ENCODE peak calls at places on chromosomes 11 and 22, in six cellular contexts. S is H9; M is Panc1; R is CD4-positive, alpha-beta T cell; N is uterus; J is lower lobe of right lung. Q is an unnamed sample.

GRCh38 chr11:107702109-107702660 is 9.7 kb downstream of the SLN start:
- DNase-seq in N (no peak), R (no peak), M (no peak), J (no peak), S (no peak), Q (no peak)

GRCh38 chr11:5234390-5234834 is at the start of gene HBD:
- DNase-seq in N (no peak), R (no peak), M (no peak), S (no peak), J (no peak), Q (no peak)

GRCh38 chr11:29260939-29261705 is 755.7 kb downstream of the KCNA4 start:
- DNase-seq in R (no peak), M (peak), S (no peak), N (no peak), J (no peak), Q (no peak)

GRCh38 chr22:19810381-19811141 is 44.1 kb downstream of the GNB1L start:
- DNase-seq in M (no peak), S (peak), R (no peak), N (no peak), J (peak), Q (peak)

GRCh38 chr22:35552186-35552842 is 11.7 kb downstream of the RASD2 start:
- DNase-seq in J (no peak), S (peak), M (no peak), R (peak), N (no peak), Q (no peak)

GRCh38 chr22:29729161-29729560 is 9.4 kb downstream of the CABP7 start:
- DNase-seq in M (no peak), N (no peak), R (no peak), S (no peak), J (no peak), Q (no peak)

GRCh38 chr11:57497303-57498247 is 17.9 kb downstream of the SLC43A1 start:
- DNase-seq in J (no peak), S (no peak), M (no peak), R (no peak), N (no peak), Q (no peak)

GRCh38 chr22:20324139-20324516 is 4.3 kb upstream of the DGCR6L start:
- DNase-seq in N (no peak), S (peak), R (no peak), J (no peak), M (no peak), Q (no peak)

GRCh38 chr22:31240011-31240410 is 27.9 kb downstream of the LIMK2 start:
- DNase-seq in N (no peak), J (no peak), R (no peak), S (no peak), M (no peak), Q (no peak)

GRCh38 chr11:58907780-58908179 is 31.5 kb upstream of the GLYATL1 start:
- DNase-seq in R (no peak), J (no peak), M (no peak), N (no peak), S (no peak), Q (no peak)

GRCh38 chr11:123193742-123194141 is 1.3 kb downstream of the CLMP start:
- DNase-seq in S (no peak), M (no peak), R (no peak), J (no peak), N (no peak), Q (no peak)

GRCh38 chr11:126431401-126432064 is 76.0 kb downstream of the ST3GAL4 start:
- DNase-seq in M (no peak), S (no peak), J (no peak), R (no peak), N (peak), Q (no peak)

GRCh38 chr11:76209956-76210885 is 3.9 kb upstream of the WNT11 start:
- DNase-seq in N (peak), R (no peak), S (no peak), J (peak), M (no peak), Q (peak)

GRCh38 chr11:10351768-10352641 is 47.1 kb downstream of the ADM start:
- DNase-seq in S (peak), M (peak), J (no peak), R (no peak), N (peak), Q (peak)

GRCh38 chr22:27905638-27906037 is 13.4 kb downstream of the PITPNB start:
- DNase-seq in N (no peak), M (no peak), S (no peak), J (no peak), R (no peak), Q (no peak)

GRCh38 chr11:65274734-65275682 is 13.2 kb downstream of the POLA2 start:
- DNase-seq in S (peak), N (peak), M (no peak), R (no peak), J (peak), Q (peak)

GRCh38 chr22:50347157-50347556 is 4.0 kb downstream of the PPP6R2 start:
- DNase-seq in S (no peak), N (no peak), J (no peak), M (no peak), R (no peak), Q (no peak)

GRCh38 chr11:35270342-35270741 is 131.4 kb downstream of the CD44 start:
- DNase-seq in N (no peak), S (no peak), R (no peak), J (no peak), M (no peak), Q (no peak)

GRCh38 chr11:63761870-63762661 is 6.5 kb downstream of the ZFTA start:
- DNase-seq in S (peak), M (no peak), R (no peak), J (no peak), N (peak), Q (peak)

GRCh38 chr11:99632969-99633368 is 612.2 kb downstream of the CNTN5 start:
- DNase-seq in J (no peak), N (no peak), S (no peak), R (no peak), M (no peak), Q (no peak)

GRCh38 chr11:16154715-16155396 is 201.5 kb downstream of the SOX6 start:
- DNase-seq in N (no peak), S (no peak), R (no peak), M (no peak), J (no peak), Q (no peak)

DNA sequence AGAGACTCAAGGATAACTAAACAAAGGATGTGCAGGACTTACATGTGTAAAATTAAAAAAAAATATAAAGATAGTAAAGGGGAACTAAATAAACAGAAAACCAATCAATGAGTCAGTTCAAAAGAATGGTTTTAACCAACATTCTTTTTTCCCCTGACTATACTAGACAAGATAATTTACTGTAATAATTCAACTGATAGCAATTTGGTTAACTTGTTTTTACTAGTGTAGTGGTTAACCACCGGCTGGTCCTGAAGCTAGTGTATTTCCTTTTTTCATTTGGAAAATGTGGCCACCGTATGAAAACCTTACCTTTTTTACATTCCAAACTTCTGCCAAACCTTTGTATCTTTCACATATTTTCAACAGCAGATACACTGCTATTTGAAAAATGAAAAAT is 123.1 kb downstream of the ARHGAP42 start:
- DNase-seq in J (no peak), S (no peak), R (no peak), M (no peak), N (no peak), Q (no peak)
- H3K27ac ChIP-seq in J (no peak), S (no peak), R (no peak), M (no peak), N (no peak), Q (no peak)

GRCh38 chr11:78416285-78417174 is 1.1 kb downstream of the GAB2 start:
- DNase-seq in N (peak), M (peak), R (peak), J (peak), S (peak), Q (peak)
- TF ChIP-seq CTCF in N (peak), M (peak), R (peak), J (peak), S (peak), Q (peak)

GRCh38 chr22:17777005-17777716 is 2.9 kb upstream of the BID start:
- DNase-seq in N (no peak), J (peak), S (no peak), M (no peak), R (peak), Q (no peak)
- H3K27ac ChIP-seq in N (no peak), J (peak), S (no peak), M (peak), R (peak), Q (no peak)

DNA sequence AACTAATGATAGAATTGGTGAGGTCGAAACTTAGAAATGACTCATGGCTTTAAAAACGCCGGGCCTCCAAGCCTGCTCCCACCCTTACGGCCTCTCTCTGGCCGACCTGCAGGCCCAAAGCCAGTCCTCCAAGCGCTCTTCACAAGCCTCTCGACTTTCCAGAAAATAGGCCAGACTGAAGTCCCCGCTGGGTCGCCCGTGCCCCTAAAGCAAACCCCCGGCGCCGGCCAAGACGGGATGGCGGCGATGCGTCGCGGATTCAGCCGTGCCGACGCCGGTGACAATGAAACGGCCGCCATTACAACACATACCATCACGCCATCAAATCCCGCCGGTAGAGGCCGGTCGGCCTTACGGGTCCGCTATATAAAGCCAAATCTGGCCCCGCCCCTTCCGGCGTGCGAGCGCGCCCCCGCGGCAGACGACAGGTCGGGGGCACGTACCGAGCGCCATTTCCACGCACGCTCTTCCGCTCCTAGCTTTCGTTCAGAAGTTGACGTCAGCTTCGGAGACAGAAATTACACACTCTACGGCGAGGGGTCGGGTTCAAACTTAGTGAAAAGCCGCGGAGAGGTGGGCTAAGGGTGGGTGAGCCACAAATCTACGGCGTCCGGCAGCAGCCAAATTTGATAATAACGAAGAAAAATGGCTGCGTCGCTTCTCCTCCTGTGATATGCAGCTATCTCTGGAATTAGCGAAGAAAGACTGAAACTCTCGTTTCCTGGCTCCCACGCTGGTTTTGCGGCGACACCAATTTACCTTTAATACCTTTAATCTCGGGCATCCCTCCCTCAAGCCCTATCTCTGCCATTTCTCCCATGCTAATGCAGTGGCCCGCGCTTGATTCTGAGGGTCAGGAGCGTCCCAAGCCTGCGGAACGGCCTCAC is at the start of gene RPL3:
- DNase-seq in R (peak), N (peak), M (peak), S (peak), J (peak), Q (peak)
- TF ChIP-seq CTCF in R (no peak), N (peak), M (no peak), S (no peak), J (peak), Q (peak)

GRCh38 chr11:119509969-119510401 is 87.0 kb upstream of the THY1 start:
- DNase-seq in J (no peak), M (no peak), R (no peak), N (peak), S (no peak), Q (no peak)
- H3K27ac ChIP-seq in J (no peak), M (no peak), R (no peak), N (no peak), S (no peak), Q (no peak)

GRCh38 chr11:69001301-69002081 is 11.6 kb downstream of the MRGPRF start:
- DNase-seq in M (no peak), R (no peak), N (peak), J (peak), S (peak), Q (no peak)

GRCh38 chr11:69000391-69000790 is 12.7 kb downstream of the MRGPRF start:
- DNase-seq in R (no peak), J (no peak), N (no peak), M (no peak), S (peak), Q (no peak)

GRCh38 chr11:68999093-68999747 is 13.8 kb downstream of the MRGPRF start:
- DNase-seq in R (no peak), S (peak), J (peak), M (no peak), N (peak), Q (no peak)

GRCh38 chr11:69002101-69002742 is 10.8 kb downstream of the MRGPRF start:
- DNase-seq in R (no peak), N (no peak), S (peak), M (no peak), J (peak), Q (no peak)

DNA sequence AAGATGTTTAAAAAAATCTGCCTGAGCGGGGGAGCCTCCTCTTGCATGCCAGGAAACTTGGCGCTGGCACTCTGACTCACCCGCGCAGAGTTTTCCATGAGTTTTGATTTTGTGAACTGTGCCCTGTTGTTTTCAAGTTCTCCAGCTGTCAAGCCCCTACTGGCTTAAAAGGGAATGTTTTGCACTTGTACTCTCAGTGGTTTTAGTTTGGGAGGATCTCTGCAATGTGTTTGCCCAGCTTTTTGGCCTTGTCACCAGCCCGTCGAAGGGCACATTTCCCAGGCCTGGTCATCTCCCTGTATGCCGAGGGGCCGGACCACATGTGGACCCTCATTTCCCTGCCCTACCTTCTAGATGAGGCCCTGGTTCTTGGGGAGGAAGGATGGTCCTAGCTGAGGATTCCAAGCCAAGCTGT is 12.2 kb downstream of the MRGPRF start:
- DNase-seq in N (peak), S (peak), J (peak), R (no peak), M (peak), Q (no peak)
- TF ChIP-seq CTCF in N (peak), S (peak), J (peak), R (no peak), M (no peak), Q (peak)

Q was measured in WERI-Rb-1.